ENCODE peak calls at places on chromosomes 13 and 19, in seven cellular contexts. S is AG09319; I is cerebellar nuclear complex; M is activated naive CD8-positive, alpha-beta T cell treated with anti-CD3 and anti-CD28 coated beads, Interleukin-2, amount 50 U/mL, for 24 hours; O is sciatic nerve; C is cardiac fibroblast; X is Right ventricle myocardium superior. H is an unnamed sample.

GRCh38 chr19:46220038-46220615 is 9.4 kb upstream of the IGFL1 start:
- DNase-seq in I (no peak), X (no peak), M (no peak), C (no peak), O (no peak), S (no peak), H (no peak)

GRCh38 chr19:54252845-54253244 is 4.2 kb downstream of the LILRB5 start:
- DNase-seq in I (no peak), X (no peak), C (no peak), S (no peak), M (no peak), O (no peak), H (no peak)

GRCh38 chr19:13839938-13840750 is 36.8 kb upstream of the NANOS3 start:
- DNase-seq in O (no peak), S (no peak), X (peak), C (peak), I (no peak), M (peak), H (no peak)

GRCh38 chr19:38429055-38429810 is 3.2 kb upstream of the RASGRP4 start:
- DNase-seq in M (peak), C (no peak), S (no peak), I (no peak), X (no peak), O (no peak), H (no peak)

GRCh38 chr13:27637289-27637626 is 15.6 kb downstream of the POLR1D start:
- DNase-seq in M (no peak), X (no peak), O (no peak), I (no peak), S (no peak), C (no peak), H (no peak)

GRCh38 chr13:25397763-25398162 is 26.0 kb downstream of the ATP8A2 start:
- DNase-seq in X (no peak), C (no peak), S (no peak), I (no peak), O (no peak), M (no peak), H (no peak)

GRCh38 chr13:69857188-69857821 is 250.3 kb upstream of the ATXN8OS start:
- DNase-seq in O (no peak), I (no peak), M (no peak), S (no peak), X (no peak), C (peak), H (no peak)

GRCh38 chr19:2703077-2703437 is 563 bp upstream of the GNG7 start:
- DNase-seq in C (no peak), O (no peak), I (no peak), S (no peak), M (no peak), X (no peak), H (no peak)

GRCh38 chr13:97300871-97301270 is 78.7 kb downstream of the MBNL2 start:
- DNase-seq in S (no peak), C (no peak), M (no peak), I (no peak), O (no peak), X (no peak), H (no peak)

GRCh38 chr13:40520916-40521315 is 145.5 kb downstream of the FOXO1 start:
- DNase-seq in I (no peak), X (no peak), C (no peak), M (no peak), O (no peak), S (no peak), H (no peak)

GRCh38 chr13:36848228-36848982 is 29.4 kb downstream of the RFXAP start:
- DNase-seq in S (no peak), M (peak), X (no peak), C (peak), I (no peak), O (no peak), H (no peak)

GRCh38 chr13:113936566-113936965 is 37.3 kb downstream of the C13orf46 start:
- DNase-seq in X (peak), C (no peak), I (no peak), M (no peak), S (no peak), O (peak), H (no peak)

GRCh38 chr19:46357846-46358583 is 11.1 kb downstream of the PPP5C start:
- DNase-seq in I (no peak), M (no peak), C (peak), X (no peak), S (no peak), O (no peak), H (no peak)

GRCh38 chr13:101019126-101019525 is 344.5 kb upstream of the TMTC4 start:
- DNase-seq in C (peak), S (no peak), M (no peak), I (no peak), O (no peak), X (no peak), H (no peak)

GRCh38 chr13:99871249-99871898 is 100.2 kb downstream of the ZIC5 start:
- DNase-seq in I (peak), O (no peak), M (no peak), S (no peak), C (no peak), X (no peak), H (no peak)

GRCh38 chr13:104357174-104357573 is 1291.0 kb upstream of the SLC10A2 start:
- DNase-seq in X (no peak), O (no peak), C (peak), M (no peak), S (no peak), I (no peak), H (no peak)

GRCh38 chr13:25678398-25678797 is 306.6 kb downstream of the ATP8A2 start:
- DNase-seq in I (no peak), C (no peak), X (no peak), M (peak), S (no peak), O (no peak), H (no peak)

GRCh38 chr13:102687520-102687919 is 7.3 kb downstream of the METTL21C start:
- DNase-seq in X (no peak), O (no peak), C (no peak), I (no peak), S (no peak), M (no peak), H (no peak)

GRCh38 chr13:110001622-110002275 is 215.4 kb upstream of the IRS2 start:
- DNase-seq in S (no peak), I (no peak), O (no peak), M (no peak), X (no peak), C (peak), H (no peak)

GRCh38 chr19:47663911-47664771 is 49.1 kb upstream of the EHD2 start:
- DNase-seq in O (peak), I (no peak), S (peak), X (peak), C (peak), M (no peak), H (peak)

GRCh38 chr13:22114630-22115311 is 443.9 kb downstream of the FGF9 start:
- DNase-seq in C (no peak), I (no peak), M (peak), S (no peak), O (no peak), X (peak), H (no peak)

GRCh38 chr19:55070755-55071502 is 4.7 kb upstream of the EPS8L1 start:
- DNase-seq in M (no peak), S (no peak), C (peak), I (no peak), O (no peak), X (no peak), H (no peak)

GRCh38 chr13:36758345-36758744 is 60.7 kb upstream of the RFXAP start:
- DNase-seq in I (no peak), C (no peak), M (no peak), S (no peak), O (no peak), X (no peak), H (no peak)

GRCh38 chr19:48587387-48587786 is 19.2 kb upstream of the SPACA4 start:
- DNase-seq in I (no peak), C (no peak), O (no peak), M (no peak), S (no peak), X (no peak), H (no peak)

GRCh38 chr13:21638319-21639282 is 32.3 kb upstream of the FGF9 start:
- DNase-seq in X (no peak), I (no peak), S (no peak), M (peak), O (no peak), C (peak), H (no peak)

GRCh38 chr13:32309812-32310706 is 5.1 kb downstream of the ZAR1L start:
- DNase-seq in O (no peak), I (no peak), S (peak), C (peak), M (no peak), X (no peak), H (no peak)

GRCh38 chr19:55437410-55437809 is 5.7 kb downstream of the SHISA7 start:
- DNase-seq in S (no peak), O (peak), C (peak), X (peak), M (peak), I (no peak), H (no peak)

GRCh38 chr19:40110570-40110969 is 19.8 kb upstream of the ZNF780A start:
- DNase-seq in X (no peak), M (no peak), I (no peak), S (no peak), O (no peak), C (no peak), H (no peak)

GRCh38 chr19:43337737-43338136 is 15.7 kb upstream of the CD177 start:
- DNase-seq in O (no peak), X (no peak), I (no peak), C (no peak), M (no peak), S (no peak), H (no peak)

GRCh38 chr13:29861694-29862110 is 11.3 kb upstream of the UBL3 start:
- DNase-seq in X (no peak), M (no peak), I (no peak), C (peak), O (no peak), S (no peak), H (no peak)